ENCODE peak calls at places on chromosome 11, in six cellular contexts. B is PC-3, H is pancreas, K is sigmoid colon, X is IMR-90, U is psoas muscle. E is an unnamed sample.
A peak's percentile ranks its signal among the peaks of the same experiment; 100 is the strongest.

GRCh38 chr11:58058276-58059010 is 27.7 kb downstream of the OR6Q1 start:
- DNase-seq in B (peak; percentile 27), H (peak; percentile 73), K (no peak), X (no peak), U (no peak), E (no peak)

GRCh38 chr11:122852071-122852831 is 14.0 kb downstream of the CRTAM start:
- DNase-seq in B (peak; percentile 43), H (no peak), K (no peak), X (peak; percentile 53), U (no peak), E (no peak)

GRCh38 chr11:80167766-80168165 is 726.9 kb upstream of the TENM4 start:
- DNase-seq in B (peak; percentile 34), H (no peak), K (no peak), X (no peak), U (no peak), E (no peak)

GRCh38 chr11:65478411-65479183 is 20.2 kb upstream of the MALAT1 start:
- DNase-seq in B (no peak), H (peak; percentile 76), K (peak; percentile 89), X (peak; percentile 73), U (peak; percentile 76), E (no peak)

GRCh38 chr11:17859552-17859951 is 125.0 kb downstream of the KCNC1 start:
- DNase-seq in B (no peak), H (no peak), K (no peak), X (no peak), U (no peak), E (no peak)

GRCh38 chr11:65870706-65871681 is 1.6 kb downstream of the EFEMP2 start:
- DNase-seq in B (no peak), H (no peak), K (peak; percentile 71), X (no peak), U (peak; percentile 60), E (no peak)

GRCh38 chr11:19966435-19966834 is 193.8 kb downstream of the DBX1 start:
- DNase-seq in B (no peak), H (no peak), K (no peak), X (no peak), U (no peak), E (no peak)

GRCh38 chr11:32385998-32386397 is 49.3 kb downstream of the WT1 start:
- DNase-seq in B (peak; percentile 64), H (no peak), K (no peak), X (peak; percentile 41), U (no peak), E (no peak)

GRCh38 chr11:1026163-1026450 is 10.4 kb downstream of the MUC6 start:
- DNase-seq in B (no peak), H (no peak), K (no peak), X (no peak), U (no peak), E (no peak)

GRCh38 chr11:1022908-1023810 is 13.4 kb downstream of the MUC6 start:
- DNase-seq in B (no peak), H (no peak), K (no peak), X (no peak), U (no peak), E (no peak)

GRCh38 chr11:1025410-1026162 is 10.9 kb downstream of the MUC6 start:
- DNase-seq in B (no peak), H (no peak), K (no peak), X (no peak), U (no peak), E (no peak)

GRCh38 chr11:1023811-1024596 is 12.5 kb downstream of the MUC6 start:
- DNase-seq in B (no peak), H (no peak), K (no peak), X (no peak), U (no peak), E (no peak)

DNA sequence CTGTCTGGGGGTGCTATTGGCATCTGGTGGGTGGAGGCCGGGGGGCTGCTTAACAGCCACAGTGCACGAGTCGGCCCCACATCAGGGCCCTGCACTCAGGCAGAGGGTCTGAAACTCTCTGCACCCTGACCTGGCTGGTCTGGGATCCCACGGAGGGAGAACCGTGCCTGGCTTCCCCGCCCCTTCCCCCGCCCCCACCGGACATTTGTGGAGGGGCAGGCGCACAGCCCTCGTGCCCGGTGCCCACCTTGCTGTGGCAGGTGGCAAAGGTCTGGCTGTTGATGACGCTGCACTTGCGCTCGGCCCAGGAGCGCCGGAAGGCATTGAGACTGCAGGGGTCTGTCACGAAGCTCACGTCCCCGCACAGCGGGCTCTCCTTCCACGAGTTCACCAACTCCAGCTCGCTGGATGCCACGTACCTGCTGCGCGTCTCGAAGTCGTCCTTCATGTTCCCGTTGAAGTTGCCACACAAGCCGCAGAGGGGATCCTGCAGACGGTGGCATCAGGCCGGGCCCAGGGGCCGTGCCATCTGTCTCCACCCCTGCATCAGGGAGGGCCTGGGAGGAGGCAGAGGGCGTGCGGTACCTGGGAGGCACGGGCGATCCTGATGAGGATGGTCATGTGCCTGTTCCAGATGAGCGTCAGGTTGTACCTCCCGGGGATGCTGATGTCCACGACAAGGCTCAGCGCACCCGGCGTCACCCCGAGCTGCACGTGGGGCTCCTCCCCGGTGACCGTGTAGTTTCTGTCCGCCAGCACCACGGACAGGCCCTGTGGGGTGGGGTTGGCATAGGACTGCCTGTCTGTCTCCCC is 11.7 kb downstream of the MUC6 start:
- DNase-seq in B (no peak), H (no peak), K (no peak), X (no peak), U (no peak), E (no peak)
- H3K27me3 ChIP-seq in B (no peaks in the 10 kb centered on the region), H (no peaks in the 10 kb centered on the region), K (no peaks in the 10 kb centered on the region), X (no peaks in the 10 kb centered on the region), U (no peaks in the 10 kb centered on the region), E (no peaks in the 10 kb centered on the region)

GRCh38 chr11:31106963-31107576 is 262.5 kb downstream of the DCDC1 start:
- DNase-seq in B (peak; percentile 56), H (peak; percentile 70), K (no peak), X (peak; percentile 7), U (peak; percentile 17), E (peak; percentile 68)

GRCh38 chr11:31109446-31109845 is 260.1 kb downstream of the DCDC1 start:
- DNase-seq in B (no peak), H (no peak), K (no peak), X (no peak), U (no peak), E (no peak)

GRCh38 chr11:31102316-31102715 is 267.2 kb downstream of the DCDC1 start:
- DNase-seq in B (no peak), H (no peak), K (no peak), X (no peak), U (no peak), E (no peak)

GRCh38 chr11:31102875-31103274 is 266.7 kb downstream of the DCDC1 start:
- DNase-seq in B (no peak), H (no peak), K (no peak), X (no peak), U (no peak), E (no peak)

GRCh38 chr11:31106326-31106725 is 263.2 kb downstream of the DCDC1 start:
- DNase-seq in B (no peak), H (no peak), K (no peak), X (no peak), U (no peak), E (no peak)
- H3K4me1 ChIP-seq in B (no peaks in the 10 kb centered on the region), H (peaks cover 10% of the 10 kb centered on the region), K (no peaks in the 10 kb centered on the region), X (no peaks in the 10 kb centered on the region), U (no peaks in the 10 kb centered on the region), E (no peaks in the 10 kb centered on the region)

GRCh38 chr11:116215471-116216113 is 557.2 kb downstream of the BUD13 start:
- DNase-seq in B (no peak), H (no peak), K (no peak), X (no peak), U (no peak), E (no peak)

GRCh38 chr11:116219171-116219635 is 553.6 kb downstream of the BUD13 start:
- DNase-seq in B (no peak), H (no peak), K (no peak), X (no peak), U (no peak), E (no peak)

GRCh38 chr11:116217441-116217840 is 555.3 kb downstream of the BUD13 start:
- DNase-seq in B (no peak), H (no peak), K (no peak), X (no peak), U (no peak), E (no peak)

GRCh38 chr11:116221351-116221750 is 551.4 kb downstream of the BUD13 start:
- DNase-seq in B (no peak), H (no peak), K (no peak), X (no peak), U (no peak), E (no peak)

DNA sequence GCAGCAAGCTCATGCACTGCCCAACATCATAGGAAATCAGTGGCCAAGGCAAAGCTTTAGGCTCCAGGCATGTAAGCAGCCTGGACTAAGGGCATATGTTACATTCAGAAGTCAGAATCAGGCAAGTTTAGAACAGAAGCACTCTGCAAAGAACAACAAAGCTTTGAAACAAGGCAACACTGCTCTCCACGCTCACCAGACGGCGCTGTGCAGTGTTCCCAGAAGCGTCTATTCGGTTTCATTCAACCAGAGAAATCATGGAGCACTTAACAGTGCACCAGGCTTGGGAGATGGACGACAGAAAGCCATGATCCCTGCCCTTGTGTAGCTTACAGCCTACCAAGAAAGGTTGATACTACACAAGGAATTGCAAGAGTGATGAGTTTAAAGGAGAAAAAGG is 555.8 kb downstream of the BUD13 start:
- DNase-seq in B (peak; percentile 57), H (no peak), K (no peak), X (peak; percentile 45), U (no peak), E (peak; percentile 52)
- TF ChIP-seq CTCF in B (peak; percentile 75), H (peak; percentile 29), K (peak; percentile 85), X (peak; percentile 64), U (peak; percentile 47), E (no peak)

GRCh38 chr11:94769897-94770296 is 1.7 kb downstream of the AMOTL1 start:
- DNase-seq in B (peak; percentile 42), H (no peak), K (no peak), X (no peak), U (peak; percentile 32), E (no peak)

GRCh38 chr11:94771951-94772350 is 3.8 kb downstream of the AMOTL1 start:
- DNase-seq in B (no peak), H (no peak), K (no peak), X (no peak), U (no peak), E (no peak)

GRCh38 chr11:94771390-94771789 is 3.2 kb downstream of the AMOTL1 start:
- DNase-seq in B (peak; percentile 86), H (no peak), K (peak; percentile 73), X (no peak), U (no peak), E (no peak)

GRCh38 chr11:94768602-94769511 is 701 bp downstream of the AMOTL1 start:
- DNase-seq in B (peak; percentile 55), H (peak; percentile 83), K (peak; percentile 73), X (peak; percentile 49), U (peak; percentile 55), E (peak; percentile 19)

GRCh38 chr11:94770563-94771120 is 2.5 kb downstream of the AMOTL1 start:
- DNase-seq in B (no peak), H (no peak), K (no peak), X (no peak), U (no peak), E (no peak)
- H3K27me3 ChIP-seq in B (no peaks in the 10 kb centered on the region), H (no peaks in the 10 kb centered on the region), K (no peaks in the 10 kb centered on the region), X (no peaks in the 10 kb centered on the region), U (no peaks in the 10 kb centered on the region), E (no peaks in the 10 kb centered on the region)

DNA sequence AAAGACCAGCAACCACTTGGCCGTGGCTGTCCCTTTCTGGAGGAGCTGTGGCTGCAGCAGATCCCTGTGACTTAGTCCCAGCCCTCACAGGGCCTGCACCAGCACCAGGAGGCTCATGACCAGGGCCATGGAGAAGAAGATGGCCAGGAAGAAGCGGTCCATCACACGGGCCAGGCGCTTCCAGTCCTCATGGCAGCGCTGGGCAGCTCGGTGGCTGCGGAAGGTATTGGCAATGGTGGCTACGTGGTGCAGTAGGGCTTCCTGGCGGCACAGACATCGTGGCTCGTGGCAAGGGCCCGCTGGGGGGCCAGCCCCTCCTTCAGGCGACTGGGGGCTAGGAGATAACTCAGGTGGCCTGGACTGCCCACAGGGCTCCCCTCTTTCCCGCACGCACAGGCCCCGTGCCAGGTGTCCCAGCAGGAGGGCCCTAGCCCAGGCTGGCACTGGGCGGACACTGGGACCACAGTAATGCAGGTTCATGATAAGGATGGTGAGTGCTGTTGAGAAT is 5.1 kb downstream of the CHRNA10 start:
- DNase-seq in B (no peak), H (no peak), K (no peak), X (no peak), U (no peak), E (no peak)
- H3K4me1 ChIP-seq in B (no peaks in the 10 kb centered on the region), H (no peaks in the 10 kb centered on the region), K (no peaks in the 10 kb centered on the region), X (no peaks in the 10 kb centered on the region), U (no peaks in the 10 kb centered on the region), E (no peaks in the 10 kb centered on the region)